ENCODE peak calls at places on chromosome 17, in seven cellular contexts. One of them, this sample, is unnamed.

GRCh38 chr17:41324180-41325075 is 8.9 kb upstream of the KRTAP17-1 start:
- DNase-seq in T1000: no peak
- DNase-seq in activated T-cell treated with anti-CD3 and anti-CD28 coated beads for 1 hour: no peak
- DNase-seq in amniotic epithelial cell: peak
- DNase-seq in H1: peak
- DNase-seq in A549: peak
- DNase-seq in stimulated activated CD8-positive, alpha-beta memory T cell treated with anti-CD3 and anti-CD28 coated beads, Interleukin-4, amount 100 ng/mL, for 1 hour: no peak
- DNase-seq in this sample: no peak

GRCh38 chr17:65750678-65751077 is 189.2 kb upstream of the AXIN2 start:
- DNase-seq in H1: no peak
- DNase-seq in amniotic epithelial cell: peak
- DNase-seq in A549: peak
- DNase-seq in activated T-cell treated with anti-CD3 and anti-CD28 coated beads for 1 hour: peak
- DNase-seq in T1000: peak
- DNase-seq in stimulated activated CD8-positive, alpha-beta memory T cell treated with anti-CD3 and anti-CD28 coated beads, Interleukin-4, amount 100 ng/mL, for 1 hour: no peak
- DNase-seq in this sample: no peak

GRCh38 chr17:82492647-82493516 is 26.6 kb upstream of the FOXK2 start:
- DNase-seq in stimulated activated CD8-positive, alpha-beta memory T cell treated with anti-CD3 and anti-CD28 coated beads, Interleukin-4, amount 100 ng/mL, for 1 hour: no peak
- DNase-seq in activated T-cell treated with anti-CD3 and anti-CD28 coated beads for 1 hour: no peak
- DNase-seq in H1: no peak
- DNase-seq in T1000: peak
- DNase-seq in amniotic epithelial cell: peak
- DNase-seq in A549: peak
- DNase-seq in this sample: no peak

GRCh38 chr17:48261297-48261880 is 153.8 kb downstream of the SNX11 start:
- DNase-seq in A549: peak
- DNase-seq in stimulated activated CD8-positive, alpha-beta memory T cell treated with anti-CD3 and anti-CD28 coated beads, Interleukin-4, amount 100 ng/mL, for 1 hour: no peak
- DNase-seq in activated T-cell treated with anti-CD3 and anti-CD28 coated beads for 1 hour: no peak
- DNase-seq in amniotic epithelial cell: peak
- DNase-seq in T1000: no peak
- DNase-seq in H1: peak
- DNase-seq in this sample: no peak

GRCh38 chr17:35890774-35891155 is 10.6 kb upstream of the CCL5 start:
- DNase-seq in activated T-cell treated with anti-CD3 and anti-CD28 coated beads for 1 hour: peak
- DNase-seq in amniotic epithelial cell: no peak
- DNase-seq in H1: no peak
- DNase-seq in T1000: no peak
- DNase-seq in A549: no peak
- DNase-seq in stimulated activated CD8-positive, alpha-beta memory T cell treated with anti-CD3 and anti-CD28 coated beads, Interleukin-4, amount 100 ng/mL, for 1 hour: no peak
- DNase-seq in this sample: no peak

GRCh38 chr17:39812466-39812865 is 51.6 kb downstream of the IKZF3 start:
- DNase-seq in A549: no peak
- DNase-seq in activated T-cell treated with anti-CD3 and anti-CD28 coated beads for 1 hour: no peak
- DNase-seq in amniotic epithelial cell: no peak
- DNase-seq in T1000: no peak
- DNase-seq in stimulated activated CD8-positive, alpha-beta memory T cell treated with anti-CD3 and anti-CD28 coated beads, Interleukin-4, amount 100 ng/mL, for 1 hour: no peak
- DNase-seq in H1: no peak
- DNase-seq in this sample: no peak

GRCh38 chr17:50559674-50560184 is 786 bp upstream of the CACNA1G start:
- DNase-seq in H1: peak
- DNase-seq in amniotic epithelial cell: peak
- DNase-seq in A549: peak
- DNase-seq in stimulated activated CD8-positive, alpha-beta memory T cell treated with anti-CD3 and anti-CD28 coated beads, Interleukin-4, amount 100 ng/mL, for 1 hour: no peak
- DNase-seq in activated T-cell treated with anti-CD3 and anti-CD28 coated beads for 1 hour: no peak
- DNase-seq in T1000: peak
- DNase-seq in this sample: no peak

GRCh38 chr17:8745586-8746500 is 1.2 kb upstream of the CCDC42 start:
- DNase-seq in stimulated activated CD8-positive, alpha-beta memory T cell treated with anti-CD3 and anti-CD28 coated beads, Interleukin-4, amount 100 ng/mL, for 1 hour: peak
- DNase-seq in T1000: no peak
- DNase-seq in amniotic epithelial cell: peak
- DNase-seq in A549: peak
- DNase-seq in activated T-cell treated with anti-CD3 and anti-CD28 coated beads for 1 hour: peak
- DNase-seq in H1: no peak
- DNase-seq in this sample: peak

This sample was measured in memory B cell.